ENCODE peak calls at places on chromosomes 3 and 15, in four cellular contexts. A is HepG2, V is A549, Q is H1. Y is an unnamed sample.

GRCh38 chr3:145578465-145578864 is 582.5 kb downstream of the PLOD2 start:
- DNase-seq in A (no peak), V (no peak), Q (no peak), Y (no peak)

GRCh38 chr3:112813723-112814171 is 32.9 kb downstream of the CD200R1L start:
- DNase-seq in A (no peak), V (no peak), Q (no peak), Y (no peak)

GRCh38 chr3:36864180-36865053 is 80.4 kb downstream of the TRANK1 start:
- DNase-seq in A (no peak), V (no peak), Q (no peak), Y (no peak)

GRCh38 chr3:131610174-131610573 is 107.4 kb upstream of the MRPL3 start:
- DNase-seq in A (no peak), V (no peak), Q (no peak), Y (no peak)

GRCh38 chr3:186093271-186093900 is 15.5 kb downstream of the ETV5 start:
- DNase-seq in A (peak), V (no peak), Q (no peak), Y (no peak)

GRCh38 chr15:60592386-60593339 is 113.7 kb upstream of the ICE2 start:
- DNase-seq in A (peak), V (peak), Q (no peak), Y (peak)

GRCh38 chr15:35383511-35383910 is 162.5 kb downstream of the DPH6 start:
- DNase-seq in A (no peak), V (no peak), Q (no peak), Y (no peak)

GRCh38 chr3:187012609-187013051 is 82.3 kb downstream of the ST6GAL1 start:
- DNase-seq in A (no peak), V (no peak), Q (no peak), Y (no peak)

GRCh38 chr3:185716436-185717090 is 108.3 kb downstream of the IGF2BP2 start:
- DNase-seq in A (no peak), V (no peak), Q (no peak), Y (no peak)

GRCh38 chr15:26838742-26839460 is 28.0 kb upstream of the GABRA5 start:
- DNase-seq in A (no peak), V (peak), Q (peak), Y (peak)

GRCh38 chr3:138049157-138049919 is 39.4 kb downstream of the CLDN18 start:
- DNase-seq in A (no peak), V (no peak), Q (no peak), Y (peak)

GRCh38 chr15:53757906-53758305 is 1.6 kb downstream of the WDR72 start:
- DNase-seq in A (no peak), V (no peak), Q (no peak), Y (no peak)

GRCh38 chr3:98821072-98821471 is 57.9 kb downstream of the ST3GAL6 start:
- DNase-seq in A (no peak), V (no peak), Q (no peak), Y (no peak)

GRCh38 chr3:149512073-149512782 is 37.7 kb downstream of the TM4SF4 start:
- DNase-seq in A (peak), V (peak), Q (no peak), Y (peak)

GRCh38 chr3:124639406-124640237 is 90.6 kb upstream of the UMPS start:
- DNase-seq in A (no peak), V (no peak), Q (no peak), Y (no peak)
- TF ChIP-seq PHF8 in A (no peak), V (no peak), Q (no peak), Y (no peak)

DNA sequence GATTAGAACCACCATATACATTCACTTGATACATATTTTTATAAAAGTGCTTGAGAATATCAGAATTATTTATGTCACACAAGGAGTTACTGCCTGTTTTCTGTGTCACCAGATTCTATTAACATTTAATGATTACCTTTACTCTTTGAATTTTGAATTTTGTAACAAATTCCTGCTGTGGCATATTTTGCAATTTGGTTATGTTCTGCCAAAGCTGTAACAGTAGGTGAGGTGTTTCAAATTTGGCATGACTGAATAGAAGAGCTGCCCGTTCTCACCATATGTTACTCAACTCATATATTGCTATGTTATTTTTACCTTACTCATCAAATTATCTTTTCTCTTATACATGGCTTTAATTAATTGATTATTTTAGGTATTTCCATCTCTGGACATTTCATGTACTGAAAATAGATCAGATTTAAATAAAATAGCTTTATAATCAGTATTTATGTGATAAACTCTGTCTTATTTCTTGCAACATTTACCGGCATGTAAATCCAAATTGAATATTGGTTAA is 18.9 kb downstream of the PML start:
- DNase-seq in A (no peak), V (no peak), Q (no peak), Y (no peak)
- TF ChIP-seq PHF8 in A (no peak), V (no peak), Q (no peak), Y (no peak)

DNA sequence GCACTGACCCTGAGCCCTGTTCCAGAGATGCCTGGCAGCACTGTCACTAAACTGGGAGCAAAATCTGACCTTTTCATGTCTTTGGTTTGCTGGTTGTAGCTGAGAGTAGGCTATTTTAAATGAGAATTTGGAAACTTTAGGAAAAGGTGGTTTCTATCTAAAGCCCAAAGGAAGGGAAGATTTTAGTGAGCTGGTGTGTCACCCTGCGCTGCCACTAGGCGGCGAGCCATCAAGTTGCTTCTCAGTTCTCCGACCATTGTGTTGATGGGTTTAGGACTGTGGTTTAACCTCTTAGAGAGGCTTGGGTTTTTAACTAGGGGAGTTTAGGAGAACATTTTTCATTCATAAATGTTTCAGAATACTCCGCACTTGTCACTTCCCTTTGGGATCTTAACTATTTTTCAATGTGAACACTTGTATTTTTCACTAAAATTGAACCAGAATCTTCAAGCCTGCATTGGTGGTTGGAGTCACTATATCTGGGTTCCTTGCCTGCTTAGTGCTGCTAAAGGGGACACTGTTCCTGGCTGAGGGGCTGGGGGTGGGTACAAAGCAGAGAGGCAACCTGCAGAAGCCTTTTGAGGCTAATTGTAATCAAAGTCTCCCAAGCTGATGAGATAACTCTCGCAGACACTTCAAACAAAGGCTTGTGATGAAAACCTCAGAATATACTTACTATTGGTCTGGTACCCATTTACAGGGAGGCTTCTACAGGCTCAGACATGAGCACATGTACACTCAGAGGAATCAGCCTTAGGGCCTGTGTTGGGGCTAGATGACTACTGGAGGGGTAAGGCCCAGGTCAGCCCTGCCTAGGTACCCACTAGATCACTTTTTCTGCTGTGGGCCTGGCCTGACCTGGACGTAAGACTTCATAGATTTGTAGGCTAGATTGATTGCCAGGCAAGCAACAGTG is 16.8 kb downstream of the EXOSC7 start:
- DNase-seq in A (no peak), V (peak), Q (no peak), Y (peak)
- TF ChIP-seq PHF8 in A (no peak), V (no peak), Q (no peak), Y (no peak)

GRCh38 chr15:96750361-96750760 is 419.9 kb downstream of the NR2F2 start:
- DNase-seq in A (no peak), V (no peak), Q (no peak), Y (no peak)
- TF ChIP-seq PHF8 in A (no peak), V (no peak), Q (no peak), Y (no peak)

GRCh38 chr3:81568378-81568777 is 193.1 kb downstream of the GBE1 start:
- DNase-seq in A (no peak), V (no peak), Q (no peak), Y (no peak)

DNA sequence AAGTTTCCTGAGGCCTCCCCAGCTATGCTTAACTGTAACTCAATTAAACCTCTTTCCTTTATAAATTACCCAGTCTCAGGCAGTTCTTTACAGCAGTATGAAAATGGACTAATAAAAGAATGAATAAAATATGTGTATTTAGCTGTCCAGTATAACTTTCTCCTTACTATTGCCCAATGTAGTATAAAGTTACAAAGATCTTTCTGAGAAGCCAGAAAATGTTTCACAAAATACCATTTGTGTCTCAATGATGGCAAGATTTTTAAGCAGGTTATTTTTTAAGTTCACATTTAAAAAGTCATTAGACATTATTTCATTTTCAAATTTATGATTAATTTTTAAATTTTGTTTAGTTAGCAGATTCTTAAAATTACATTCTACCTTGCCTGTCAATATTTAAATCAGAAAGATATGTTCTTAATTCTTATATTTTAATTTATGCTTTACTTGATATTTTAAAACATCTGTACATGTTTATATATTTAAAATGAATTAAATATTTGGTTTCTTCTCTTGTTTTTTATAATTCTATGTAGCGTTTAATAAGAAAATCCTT is 189.2 kb downstream of the GBE1 start:
- DNase-seq in A (no peak), V (no peak), Q (no peak), Y (no peak)
- TF ChIP-seq PHF8 in A (no peak), V (no peak), Q (no peak), Y (no peak)

GRCh38 chr15:25056484-25057429 is 102.0 kb downstream of the SNRPN start:
- DNase-seq in A (no peak), V (no peak), Q (no peak), Y (peak)
- TF ChIP-seq PHF8 in A (no peak), V (no peak), Q (no peak), Y (no peak)

Y was measured in K562.